ENCODE peak calls at places on chromosomes 5 and 9, in nine cellular contexts. One of them, this sample, is unnamed.

GRCh38 chr9:28135571-28135970 is 562.3 kb upstream of the C9orf72 start:
- DNase-seq in psoas muscle: no peak
- DNase-seq in heart right ventricle: no peak
- DNase-seq in HFF-Myc: no peak
- DNase-seq in body of pancreas: no peak
- DNase-seq in cardiac fibroblast: no peak
- DNase-seq in pancreas: no peak
- DNase-seq in transverse colon: no peak
- DNase-seq in vagina: no peak
- DNase-seq in this sample: no peak

GRCh38 chr5:8864053-8864452 is 681.8 kb downstream of the SEMA5A start:
- DNase-seq in psoas muscle: no peak
- DNase-seq in heart right ventricle: no peak
- DNase-seq in HFF-Myc: no peak
- DNase-seq in body of pancreas: no peak
- DNase-seq in cardiac fibroblast: peak; percentile 26
- DNase-seq in pancreas: no peak
- DNase-seq in transverse colon: no peak
- DNase-seq in vagina: no peak
- DNase-seq in this sample: no peak

GRCh38 chr5:97629281-97629680 is 446.2 kb upstream of the RIOK2 start:
- DNase-seq in psoas muscle: peak; percentile 49
- DNase-seq in heart right ventricle: peak; percentile 58
- DNase-seq in HFF-Myc: peak; percentile 44
- DNase-seq in body of pancreas: no peak
- DNase-seq in cardiac fibroblast: peak; percentile 94
- DNase-seq in pancreas: peak; percentile 13
- DNase-seq in transverse colon: no peak
- DNase-seq in vagina: no peak
- DNase-seq in this sample: peak; percentile 5

GRCh38 chr5:111680737-111681413 is 76.1 kb downstream of the NREP start:
- DNase-seq in psoas muscle: peak; percentile 66
- DNase-seq in heart right ventricle: peak; percentile 88
- DNase-seq in HFF-Myc: peak; percentile 95
- DNase-seq in body of pancreas: peak; percentile 69
- DNase-seq in cardiac fibroblast: peak; percentile 96
- DNase-seq in pancreas: peak; percentile 63
- DNase-seq in transverse colon: peak; percentile 66
- DNase-seq in vagina: no peak
- DNase-seq in this sample: peak; percentile 95

GRCh38 chr5:72307573-72307967 is 12.5 kb downstream of the MRPS27 start:
- DNase-seq in psoas muscle: no peak
- DNase-seq in heart right ventricle: no peak
- DNase-seq in HFF-Myc: no peak
- DNase-seq in body of pancreas: no peak
- DNase-seq in cardiac fibroblast: no peak
- DNase-seq in pancreas: no peak
- DNase-seq in transverse colon: no peak
- DNase-seq in vagina: no peak
- DNase-seq in this sample: no peak

GRCh38 chr5:87410941-87411340 is 1.8 kb downstream of the CCNH start:
- DNase-seq in psoas muscle: no peak
- DNase-seq in heart right ventricle: no peak
- DNase-seq in HFF-Myc: no peak
- DNase-seq in body of pancreas: no peak
- DNase-seq in cardiac fibroblast: peak; percentile 79
- DNase-seq in pancreas: no peak
- DNase-seq in transverse colon: no peak
- DNase-seq in vagina: no peak
- DNase-seq in this sample: peak; percentile 88

GRCh38 chr5:140312067-140312790 is 9.3 kb upstream of the PFDN1 start:
- DNase-seq in psoas muscle: no peak
- DNase-seq in heart right ventricle: peak; percentile 72
- DNase-seq in HFF-Myc: peak; percentile 47
- DNase-seq in body of pancreas: peak; percentile 42
- DNase-seq in cardiac fibroblast: peak; percentile 81
- DNase-seq in pancreas: no peak
- DNase-seq in transverse colon: no peak
- DNase-seq in vagina: no peak
- DNase-seq in this sample: peak; percentile 94

GRCh38 chr9:84667571-84668203 is 1.8 kb upstream of the NTRK2 start:
- DNase-seq in psoas muscle: no peak
- DNase-seq in heart right ventricle: peak; percentile 5
- DNase-seq in HFF-Myc: no peak
- DNase-seq in body of pancreas: peak; percentile 37
- DNase-seq in cardiac fibroblast: peak; percentile 38
- DNase-seq in pancreas: peak; percentile 25
- DNase-seq in transverse colon: no peak
- DNase-seq in vagina: no peak
- DNase-seq in this sample: no peak

GRCh38 chr5:59674763-59675162 is 218.8 kb downstream of the PDE4D start:
- DNase-seq in psoas muscle: no peak
- DNase-seq in heart right ventricle: no peak
- DNase-seq in HFF-Myc: no peak
- DNase-seq in body of pancreas: no peak
- DNase-seq in cardiac fibroblast: no peak
- DNase-seq in pancreas: no peak
- DNase-seq in transverse colon: no peak
- DNase-seq in vagina: no peak
- DNase-seq in this sample: no peak

GRCh38 chr5:31531543-31531887 is 378 bp downstream of the DROSHA start:
- DNase-seq in psoas muscle: peak; percentile 53
- DNase-seq in heart right ventricle: no peak
- DNase-seq in HFF-Myc: no peak
- DNase-seq in body of pancreas: no peak
- DNase-seq in cardiac fibroblast: peak; percentile 18
- DNase-seq in pancreas: peak; percentile 27
- DNase-seq in transverse colon: peak; percentile 26
- DNase-seq in vagina: no peak
- DNase-seq in this sample: no peak

GRCh38 chr5:69468631-69469030 is 24.0 kb upstream of the OCLN start:
- DNase-seq in psoas muscle: no peak
- DNase-seq in heart right ventricle: no peak
- DNase-seq in HFF-Myc: no peak
- DNase-seq in body of pancreas: no peak
- DNase-seq in cardiac fibroblast: no peak
- DNase-seq in pancreas: no peak
- DNase-seq in transverse colon: no peak
- DNase-seq in vagina: no peak
- DNase-seq in this sample: no peak

GRCh38 chr9:18499987-18500386 is 26.0 kb downstream of the ADAMTSL1 start:
- DNase-seq in psoas muscle: no peak
- DNase-seq in heart right ventricle: no peak
- DNase-seq in HFF-Myc: no peak
- DNase-seq in body of pancreas: no peak
- DNase-seq in cardiac fibroblast: no peak
- DNase-seq in pancreas: no peak
- DNase-seq in transverse colon: no peak
- DNase-seq in vagina: no peak
- DNase-seq in this sample: no peak

GRCh38 chr9:121741198-121741918 is 89.9 kb downstream of the DAB2IP start:
- DNase-seq in psoas muscle: no peak
- DNase-seq in heart right ventricle: no peak
- DNase-seq in HFF-Myc: no peak
- DNase-seq in body of pancreas: no peak
- DNase-seq in cardiac fibroblast: no peak
- DNase-seq in pancreas: no peak
- DNase-seq in transverse colon: no peak
- DNase-seq in vagina: no peak
- DNase-seq in this sample: no peak

GRCh38 chr5:143635146-143635752 is 176.7 kb upstream of the HMHB1 start:
- DNase-seq in psoas muscle: no peak
- DNase-seq in heart right ventricle: no peak
- DNase-seq in HFF-Myc: no peak
- DNase-seq in body of pancreas: no peak
- DNase-seq in cardiac fibroblast: peak; percentile 44
- DNase-seq in pancreas: no peak
- DNase-seq in transverse colon: no peak
- DNase-seq in vagina: no peak
- DNase-seq in this sample: no peak

GRCh38 chr5:172918421-172919371 is 40.5 kb upstream of the RPL26L1 start:
- DNase-seq in psoas muscle: no peak
- DNase-seq in heart right ventricle: no peak
- DNase-seq in HFF-Myc: no peak
- DNase-seq in body of pancreas: no peak
- DNase-seq in cardiac fibroblast: no peak
- DNase-seq in pancreas: no peak
- DNase-seq in transverse colon: peak; percentile 60
- DNase-seq in vagina: no peak
- DNase-seq in this sample: no peak

GRCh38 chr5:145028626-145029025 is 806.5 kb downstream of the PRELID2 start:
- DNase-seq in psoas muscle: no peak
- DNase-seq in heart right ventricle: no peak
- DNase-seq in HFF-Myc: no peak
- DNase-seq in body of pancreas: no peak
- DNase-seq in cardiac fibroblast: no peak
- DNase-seq in pancreas: no peak
- DNase-seq in transverse colon: no peak
- DNase-seq in vagina: no peak
- DNase-seq in this sample: no peak

GRCh38 chr9:126366366-126367011 is 39.9 kb downstream of the MVB12B start:
- DNase-seq in psoas muscle: no peak
- DNase-seq in heart right ventricle: no peak
- DNase-seq in HFF-Myc: no peak
- DNase-seq in body of pancreas: no peak
- DNase-seq in cardiac fibroblast: no peak
- DNase-seq in pancreas: no peak
- DNase-seq in transverse colon: peak; percentile 64
- DNase-seq in vagina: no peak
- DNase-seq in this sample: no peak

DNA sequence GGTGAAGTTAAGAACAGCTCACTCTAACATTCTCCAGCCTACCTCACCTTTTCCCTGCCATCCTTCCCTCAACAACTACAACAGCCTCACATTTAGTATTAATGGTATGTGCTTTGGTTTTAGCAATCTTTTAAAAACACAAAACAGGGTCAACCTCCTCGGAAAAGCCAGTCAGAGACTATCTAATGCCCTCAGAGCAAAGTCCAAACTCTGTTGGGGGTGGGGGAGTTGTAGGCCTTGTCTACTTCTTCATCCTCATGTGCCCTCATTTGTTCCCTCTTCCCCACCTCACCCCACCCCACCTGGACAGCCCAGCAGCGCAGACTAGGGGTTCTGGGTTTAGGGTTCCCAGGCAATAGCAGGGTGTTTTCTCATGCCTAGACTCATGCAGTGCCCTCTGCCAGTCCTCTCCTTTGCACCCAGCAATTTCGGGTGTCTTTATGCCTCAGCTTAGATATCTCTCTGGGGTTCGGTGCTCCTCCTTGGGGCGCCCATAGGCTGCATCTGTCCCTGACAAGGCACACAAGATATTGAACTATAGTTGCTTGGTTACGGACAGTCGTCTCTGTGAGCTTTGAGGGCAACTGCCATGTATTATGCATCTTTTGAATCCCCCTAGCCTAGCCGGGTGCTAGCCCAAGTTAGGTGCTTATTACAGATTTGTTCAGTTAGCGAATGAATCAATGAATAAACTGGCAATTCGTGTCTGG is 767 bp upstream of the TCOF1 start:
- DNase-seq in psoas muscle: no peak
- DNase-seq in heart right ventricle: no peak
- DNase-seq in HFF-Myc: no peak
- DNase-seq in body of pancreas: no peak
- DNase-seq in cardiac fibroblast: no peak
- DNase-seq in pancreas: no peak
- DNase-seq in transverse colon: no peak
- DNase-seq in vagina: no peak
- DNase-seq in this sample: no peak
- TF ChIP-seq CTCF in psoas muscle: no peak
- TF ChIP-seq CTCF in heart right ventricle: no peak
- TF ChIP-seq CTCF in HFF-Myc: no peak
- TF ChIP-seq CTCF in body of pancreas: no peak
- TF ChIP-seq CTCF in cardiac fibroblast: no peak
- TF ChIP-seq CTCF in pancreas: no peak
- TF ChIP-seq CTCF in transverse colon: no peak
- TF ChIP-seq CTCF in vagina: no peak
- TF ChIP-seq CTCF in this sample: no peak

GRCh38 chr5:133610489-133611356 is 1.6 kb downstream of the FSTL4 start:
- DNase-seq in psoas muscle: peak; percentile 75
- DNase-seq in heart right ventricle: peak; percentile 45
- DNase-seq in HFF-Myc: peak; percentile 1
- DNase-seq in body of pancreas: peak; percentile 75
- DNase-seq in cardiac fibroblast: peak; percentile 28
- DNase-seq in pancreas: peak; percentile 74
- DNase-seq in transverse colon: peak; percentile 42
- DNase-seq in vagina: no peak
- DNase-seq in this sample: no peak
- H3K4me3 ChIP-seq in psoas muscle: peak overlapping the region; percentile 52
- H3K4me3 ChIP-seq in heart right ventricle: peak overlapping the region; percentile 41
- H3K4me3 ChIP-seq in HFF-Myc: no peak overlapping the region
- H3K4me3 ChIP-seq in body of pancreas: no peak overlapping the region
- H3K4me3 ChIP-seq in cardiac fibroblast: no peak overlapping the region
- H3K4me3 ChIP-seq in pancreas: peak overlapping the region; percentile 44
- H3K4me3 ChIP-seq in transverse colon: no peak overlapping the region
- H3K4me3 ChIP-seq in vagina: peak overlapping the region; percentile 22
- H3K4me3 ChIP-seq in this sample: no peak overlapping the region

DNA sequence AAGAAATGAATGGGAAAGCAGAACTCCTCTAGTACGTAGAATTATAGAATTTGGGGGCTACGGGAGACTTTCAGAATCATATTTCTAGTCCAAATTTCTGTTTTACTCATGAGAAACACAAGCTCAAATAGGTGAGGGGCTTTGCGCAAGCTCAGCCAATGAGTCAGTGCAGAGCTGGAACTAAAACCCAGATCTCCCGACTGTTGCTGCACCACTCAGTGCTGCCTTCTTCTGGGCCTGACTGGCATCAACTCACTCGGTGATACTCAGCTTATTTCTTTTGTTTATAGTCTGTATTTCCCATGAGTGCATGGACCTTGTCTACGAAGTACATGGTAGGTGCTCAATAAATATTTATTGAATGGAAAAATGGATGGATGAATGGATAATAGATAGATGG is 280.2 kb downstream of the CDK5RAP2 start:
- DNase-seq in psoas muscle: no peak
- DNase-seq in heart right ventricle: no peak
- DNase-seq in HFF-Myc: no peak
- DNase-seq in body of pancreas: no peak
- DNase-seq in cardiac fibroblast: no peak
- DNase-seq in pancreas: no peak
- DNase-seq in transverse colon: no peak
- DNase-seq in vagina: no peak
- DNase-seq in this sample: no peak
- TF ChIP-seq CTCF in psoas muscle: no peak
- TF ChIP-seq CTCF in heart right ventricle: no peak
- TF ChIP-seq CTCF in HFF-Myc: peak; percentile 10
- TF ChIP-seq CTCF in body of pancreas: no peak
- TF ChIP-seq CTCF in cardiac fibroblast: peak; percentile 2
- TF ChIP-seq CTCF in pancreas: no peak
- TF ChIP-seq CTCF in transverse colon: no peak
- TF ChIP-seq CTCF in vagina: no peak
- TF ChIP-seq CTCF in this sample: no peak

DNA sequence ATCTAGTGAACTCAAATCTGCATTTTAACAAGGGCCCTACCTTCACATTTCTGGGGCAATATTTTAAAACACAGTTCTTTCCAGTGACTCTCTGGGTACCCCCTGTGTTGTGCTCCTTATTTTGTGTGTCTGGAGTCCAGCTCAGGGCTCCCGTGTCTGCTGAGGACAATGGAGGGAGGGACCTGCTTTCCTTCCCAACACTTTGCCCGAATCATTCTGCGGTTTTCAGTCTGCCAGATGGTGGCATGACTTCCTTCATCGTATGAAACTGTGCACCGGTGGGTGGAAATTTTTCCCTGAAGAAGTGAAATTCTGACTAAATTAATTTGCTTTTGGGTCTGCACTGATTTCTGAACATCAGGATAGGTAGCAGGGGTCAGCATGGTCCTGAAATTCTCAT is 153.6 kb upstream of the CD180 start:
- DNase-seq in psoas muscle: no peak
- DNase-seq in heart right ventricle: no peak
- DNase-seq in HFF-Myc: no peak
- DNase-seq in body of pancreas: no peak
- DNase-seq in cardiac fibroblast: no peak
- DNase-seq in pancreas: no peak
- DNase-seq in transverse colon: no peak
- DNase-seq in vagina: no peak
- DNase-seq in this sample: no peak
- H3K4me3 ChIP-seq in psoas muscle: no peak overlapping the region
- H3K4me3 ChIP-seq in heart right ventricle: no peak overlapping the region
- H3K4me3 ChIP-seq in HFF-Myc: no peak overlapping the region
- H3K4me3 ChIP-seq in body of pancreas: no peak overlapping the region
- H3K4me3 ChIP-seq in cardiac fibroblast: no peak overlapping the region
- H3K4me3 ChIP-seq in pancreas: no peak overlapping the region
- H3K4me3 ChIP-seq in transverse colon: no peak overlapping the region
- H3K4me3 ChIP-seq in vagina: no peak overlapping the region
- H3K4me3 ChIP-seq in this sample: no peak overlapping the region

This sample was measured in astrocyte of the cerebellum.